ENCODE peak calls at places on chromosomes 12 and 14, in seven cellular contexts. F is IMR-90, M is neuronal stem cell, H is mesenchymal stem cell, K is MM.1S, U is H9, A is HCT116. Z is an unnamed sample.

GRCh38 chr14:61460853-61461611 is 139.7 kb downstream of the PRKCH start:
- DNase-seq in U (no peak), A (no peak), M (no peak), K (peak; percentile 11), H (no peak), F (peak; percentile 26), Z (no peak)

GRCh38 chr12:100375023-100375737 is 18.3 kb downstream of the SLC17A8 start:
- DNase-seq in H (no peak), M (no peak), F (peak; percentile 16), U (no peak), A (no peak), K (no peak), Z (peak; percentile 60)

GRCh38 chr14:77203611-77204456 is 22.2 kb downstream of the TMEM63C start:
- DNase-seq in H (no peak), U (no peak), K (no peak), A (no peak), M (no peak), F (no peak), Z (no peak)

GRCh38 chr12:64066052-64066451 is 156.0 kb downstream of the KICS2 start:
- DNase-seq in F (peak; percentile 75), H (no peak), M (no peak), K (no peak), A (no peak), U (no peak), Z (no peak)

GRCh38 chr12:57657744-57658143 is 24.7 kb upstream of the B4GALNT1 start:
- DNase-seq in F (peak; percentile 5), K (no peak), M (no peak), U (no peak), H (no peak), A (no peak), Z (no peak)

GRCh38 chr14:90439874-90440442 is 43.1 kb downstream of the CALM1 start:
- DNase-seq in K (no peak), F (no peak), M (no peak), U (peak; percentile 49), A (no peak), H (no peak), Z (no peak)

GRCh38 chr12:15322164-15323054 is at the start of gene PTPRO:
- DNase-seq in M (peak; percentile 59), U (peak; percentile 84), A (no peak), H (no peak), K (no peak), F (no peak), Z (peak; percentile 6)

GRCh38 chr12:38890102-38890501 is 15.3 kb downstream of the CPNE8 start:
- DNase-seq in H (peak; percentile 94), M (no peak), U (no peak), F (no peak), K (no peak), A (no peak), Z (peak; percentile 1)

GRCh38 chr12:25718081-25718731 is 165.1 kb upstream of the LMNTD1 start:
- DNase-seq in M (no peak), A (no peak), K (no peak), U (no peak), H (no peak), F (no peak), Z (no peak)

GRCh38 chr12:110266381-110266909 is 14.6 kb upstream of the ATP2A2 start:
- DNase-seq in U (no peak), A (no peak), F (no peak), K (no peak), H (no peak), M (no peak), Z (no peak)

GRCh38 chr14:38389666-38390065 is 133.8 kb upstream of the CLEC14A start:
- DNase-seq in K (no peak), A (no peak), F (peak; percentile 63), U (no peak), M (no peak), H (peak; percentile 78), Z (peak; percentile 24)

GRCh38 chr14:99270491-99271287 is 1.3 kb downstream of the BCL11B start:
- DNase-seq in F (no peak), U (peak; percentile 69), A (no peak), M (no peak), H (no peak), K (no peak), Z (no peak)

GRCh38 chr14:65879218-65880009 is 466.9 kb downstream of the FUT8 start:
- DNase-seq in U (no peak), K (no peak), F (peak; percentile 60), A (peak; percentile 7), H (peak; percentile 2), M (no peak), Z (peak; percentile 64)

GRCh38 chr14:71322660-71323250 is 415.5 kb downstream of the PCNX1 start:
- DNase-seq in A (no peak), M (no peak), H (peak; percentile 43), F (peak; percentile 67), U (no peak), K (peak; percentile 30), Z (peak; percentile 38)

GRCh38 chr14:59678352-59678751 is 101.7 kb upstream of the CCDC175 start:
- DNase-seq in F (no peak), A (no peak), M (no peak), H (no peak), K (no peak), U (no peak), Z (no peak)

GRCh38 chr14:92986254-92987147 is 63.6 kb downstream of the CHGA start:
- DNase-seq in U (no peak), K (no peak), M (no peak), F (peak; percentile 70), A (no peak), H (peak; percentile 28), Z (peak; percentile 32)

GRCh38 chr14:98906123-98906995 is 365.6 kb downstream of the BCL11B start:
- DNase-seq in U (no peak), M (no peak), F (no peak), K (no peak), A (peak; percentile 33), H (no peak), Z (peak; percentile 23)

GRCh38 chr12:128178551-128178950 is 88.4 kb upstream of the TMEM132C start:
- DNase-seq in H (no peak), M (no peak), U (no peak), A (no peak), K (no peak), F (no peak), Z (no peak)

GRCh38 chr12:29783773-29784666 is at the start of gene TMTC1:
- DNase-seq in H (peak; percentile 76), F (peak; percentile 50), K (peak; percentile 69), A (no peak), M (peak; percentile 80), U (peak; percentile 88), Z (peak; percentile 51)

GRCh38 chr12:82942963-82943362 is 256.3 kb downstream of the TMTC2 start:
- DNase-seq in H (no peak), K (no peak), A (no peak), U (no peak), M (no peak), F (peak; percentile 8), Z (no peak)

GRCh38 chr14:30387856-30388255 is 171.1 kb upstream of the G2E3 start:
- DNase-seq in M (no peak), K (no peak), U (no peak), A (no peak), H (no peak), F (no peak), Z (no peak)

GRCh38 chr14:83632375-83632774 is 1897.6 kb upstream of the FLRT2 start:
- DNase-seq in U (no peak), H (no peak), K (no peak), M (no peak), A (no peak), F (no peak), Z (no peak)

GRCh38 chr12:114694436-114695304 is 10.7 kb upstream of the TBX3 start:
- DNase-seq in A (no peak), F (no peak), U (no peak), K (no peak), H (no peak), M (no peak), Z (no peak)

GRCh38 chr12:114697246-114697716 is 13.3 kb upstream of the TBX3 start:
- DNase-seq in K (no peak), U (no peak), H (no peak), A (no peak), F (no peak), M (no peak), Z (no peak)

GRCh38 chr12:114695305-114695592 is 11.3 kb upstream of the TBX3 start:
- DNase-seq in F (no peak), M (no peak), H (no peak), A (no peak), K (no peak), U (no peak), Z (no peak)

GRCh38 chr12:114697741-114698565 is 14.0 kb upstream of the TBX3 start:
- DNase-seq in F (no peak), U (peak; percentile 61), H (peak; percentile 52), A (no peak), M (peak; percentile 84), K (no peak), Z (no peak)

GRCh38 chr12:114696443-114697245 is 12.7 kb upstream of the TBX3 start:
- DNase-seq in K (no peak), F (no peak), U (peak; percentile 41), M (no peak), H (no peak), A (no peak), Z (no peak)
- H2AFZ ChIP-seq in K (no peak overlapping the region), F (no peak overlapping the region), U (no peak overlapping the region), M (no peak overlapping the region), H (no peak overlapping the region), A (no peak overlapping the region), Z (no peak overlapping the region)

GRCh38 chr12:62799126-62799736 is 135.7 kb downstream of the PPM1H start:
- DNase-seq in H (peak; percentile 72), M (peak; percentile 82), U (peak; percentile 84), A (peak; percentile 48), K (peak; percentile 61), F (peak; percentile 72), Z (peak; percentile 38)
- H2AFZ ChIP-seq in H (no peak overlapping the region), M (no peak overlapping the region), U (no peak overlapping the region), A (no peak overlapping the region), K (no peak overlapping the region), F (no peak overlapping the region), Z (no peak overlapping the region)

GRCh38 chr12:46500673-46501072 is 128.1 kb upstream of the SLC38A2 start:
- DNase-seq in A (no peak), F (no peak), M (no peak), U (no peak), H (no peak), K (no peak), Z (no peak)
- H2AFZ ChIP-seq in A (no peak overlapping the region), F (no peak overlapping the region), M (no peak overlapping the region), U (no peak overlapping the region), H (no peak overlapping the region), K (no peak overlapping the region), Z (no peak overlapping the region)

GRCh38 chr14:105181542-105182295 is 607 bp upstream of the NUDT14 start:
- DNase-seq in H (no peak), A (no peak), M (no peak), U (no peak), F (no peak), K (no peak), Z (no peak)

GRCh38 chr14:105178868-105179140 is 2.3 kb downstream of the NUDT14 start:
- DNase-seq in F (no peak), K (no peak), A (no peak), M (no peak), H (no peak), U (no peak), Z (no peak)

GRCh38 chr14:105179191-105179590 is 1.9 kb downstream of the NUDT14 start:
- DNase-seq in F (no peak), A (no peak), K (no peak), H (no peak), M (no peak), U (no peak), Z (no peak)

GRCh38 chr14:105182296-105183020 is 1.3 kb upstream of the NUDT14 start:
- DNase-seq in U (no peak), H (no peak), K (no peak), A (no peak), M (no peak), F (no peak), Z (no peak)

GRCh38 chr14:105180598-105181528 is at the start of gene NUDT14:
- DNase-seq in K (peak; percentile 58), F (peak; percentile 25), U (peak; percentile 83), A (peak; percentile 46), M (no peak), H (peak; percentile 46), Z (no peak)
- H2AFZ ChIP-seq in K (no peak within 1 kb of the TSS), F (peak within 1 kb of the TSS; percentile 95), U (no peak within 1 kb of the TSS), A (no peak within 1 kb of the TSS), M (peak within 1 kb of the TSS; percentile 87), H (peak within 1 kb of the TSS; percentile 57), Z (peak within 1 kb of the TSS; percentile 26)